ENCODE peak calls at places on chromosomes 2 and 18, in four cellular contexts. Q is A549, U is HepG2, F is K562. I is an unnamed sample.

GRCh38 chr2:62568074-62568473 is 62.1 kb upstream of the TMEM17 start:
- DNase-seq in U (no peak), F (no peak), Q (no peak), I (no peak)

GRCh38 chr2:28030600-28030999 is 140.1 kb downstream of the BABAM2 start:
- DNase-seq in U (no peak), F (no peak), Q (no peak), I (no peak)

GRCh38 chr2:223993634-223994232 is 36.5 kb downstream of the MRPL44 start:
- DNase-seq in U (peak; percentile 77), Q (peak; percentile 88), F (peak; percentile 46), I (peak; percentile 64)

GRCh38 chr2:109117780-109118179 is 11.2 kb upstream of the SH3RF3 start:
- DNase-seq in F (no peak), U (no peak), Q (no peak), I (no peak)

GRCh38 chr2:46170611-46171385 is 126.4 kb upstream of the EPAS1 start:
- DNase-seq in Q (no peak), F (no peak), U (no peak), I (no peak)

GRCh38 chr2:232869138-232870001 is 694 bp upstream of the SNORC start:
- DNase-seq in U (peak; percentile 60), F (no peak), Q (no peak), I (no peak)

GRCh38 chr18:62018034-62018760 is 125.4 kb upstream of the RNF152 start:
- DNase-seq in U (no peak), F (no peak), Q (no peak), I (no peak)

GRCh38 chr2:215401896-215402379 is 33.9 kb downstream of the FN1 start:
- DNase-seq in U (no peak), Q (no peak), F (no peak), I (no peak)

GRCh38 chr2:240569998-240570530 is 1.8 kb downstream of the RNPEPL1 start:
- DNase-seq in U (no peak), Q (no peak), F (peak; percentile 20), I (peak; percentile 3)

GRCh38 chr2:95314964-95315611 is 17.9 kb downstream of the KCNIP3 start:
- DNase-seq in U (peak; percentile 36), Q (peak; percentile 52), F (peak; percentile 48), I (peak; percentile 71)

GRCh38 chr18:21306368-21306767 is 64.3 kb downstream of the GREB1L start:
- DNase-seq in Q (no peak), F (no peak), U (no peak), I (no peak)

GRCh38 chr2:99425022-99425421 is 64.8 kb downstream of the REV1 start:
- DNase-seq in U (no peak), Q (no peak), F (no peak), I (no peak)

GRCh38 chr2:234981197-234982095 is 29.6 kb downstream of the SH3BP4 start:
- DNase-seq in U (peak; percentile 94), Q (peak; percentile 94), F (no peak), I (peak; percentile 40)

GRCh38 chr18:48868468-48869466 is 82.0 kb downstream of the SMAD7 start:
- DNase-seq in F (no peak), Q (peak; percentile 51), U (peak; percentile 69), I (no peak)

GRCh38 chr2:21748501-21748900 is 624.7 kb downstream of the TDRD15 start:
- DNase-seq in F (no peak), Q (no peak), U (no peak), I (no peak)

DNA sequence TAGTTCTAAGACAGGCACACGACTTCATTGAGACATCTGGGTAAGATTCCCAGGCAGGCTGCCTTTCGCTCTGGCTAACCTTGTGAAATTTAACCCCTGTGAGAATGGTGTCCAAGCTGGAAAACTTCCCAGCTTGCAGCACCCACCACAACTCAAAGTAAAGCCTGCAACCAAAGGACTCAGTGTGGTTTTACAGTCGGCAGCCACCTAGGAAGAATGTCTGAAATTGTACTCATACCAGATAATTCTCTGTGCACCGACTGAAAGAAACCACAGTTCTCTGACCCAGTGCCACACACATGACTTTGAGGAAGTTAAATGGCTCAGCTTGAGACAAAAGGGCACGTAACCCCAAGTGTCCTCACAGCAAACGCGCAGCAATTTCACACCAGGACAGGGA is 125.7 kb downstream of the RBMS1 start:
- DNase-seq in U (no peak), F (no peak), Q (peak; percentile 34), I (no peak)
- TF ChIP-seq NR3C1 in U (no peak), F (no peak), Q (no peak), I (no peak)

GRCh38 chr2:10162586-10163497 is 40.3 kb downstream of the RRM2 start:
- DNase-seq in F (peak; percentile 51), Q (peak; percentile 27), U (no peak), I (peak; percentile 56)

GRCh38 chr2:10160226-10160955 is 37.9 kb downstream of the RRM2 start:
- DNase-seq in Q (no peak), U (no peak), F (no peak), I (no peak)

GRCh38 chr2:10159486-10160160 is 37.1 kb downstream of the RRM2 start:
- DNase-seq in U (no peak), Q (no peak), F (no peak), I (no peak)

GRCh38 chr2:10161961-10162441 is 39.5 kb downstream of the RRM2 start:
- DNase-seq in F (no peak), U (no peak), Q (no peak), I (no peak)

GRCh38 chr2:10161206-10161931 is 38.8 kb downstream of the RRM2 start:
- DNase-seq in F (no peak), U (no peak), Q (peak; percentile 34), I (no peak)
- TF ChIP-seq NR3C1 in F (no peak), U (no peak), Q (no peak), I (no peak)

DNA sequence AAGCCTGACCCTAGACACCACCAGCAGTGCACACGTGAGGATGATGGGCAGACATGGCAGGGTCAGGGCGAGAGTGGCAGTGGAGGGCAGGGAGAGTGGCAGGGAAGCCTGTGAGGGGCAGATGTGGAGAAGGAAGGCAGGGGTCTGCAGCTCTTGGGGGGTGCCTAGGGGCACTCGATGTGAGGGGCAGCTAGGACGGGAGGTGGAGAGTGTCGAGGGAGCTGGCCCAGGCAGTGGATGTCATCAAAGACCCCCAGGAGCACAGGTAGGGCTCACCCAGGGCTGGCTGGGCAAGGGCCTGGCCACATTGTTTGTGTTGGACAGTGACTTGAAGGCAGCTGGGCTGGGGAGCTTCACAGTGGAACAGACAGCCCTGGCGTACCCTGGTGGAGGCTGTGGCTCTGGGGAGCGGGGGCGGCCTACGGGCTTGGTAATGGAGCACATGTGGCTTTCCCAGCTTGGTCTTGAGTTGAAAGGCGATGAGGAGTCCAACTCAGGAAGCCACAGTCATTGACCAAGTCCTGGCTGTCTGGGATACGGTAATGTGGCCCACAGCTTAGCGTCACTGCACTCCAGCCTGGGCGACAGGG is 87.1 kb downstream of the RTP5 start:
- DNase-seq in Q (no peak), U (no peak), F (no peak), I (no peak)
- TF ChIP-seq NR3C1 in Q (no peak), U (no peak), F (no peak), I (no peak)

GRCh38 chr2:158120102-158120501 is 18.4 kb downstream of the UPP2 start:
- DNase-seq in Q (peak; percentile 18), F (no peak), U (no peak), I (no peak)

GRCh38 chr2:158120664-158121063 is 19.0 kb downstream of the UPP2 start:
- DNase-seq in F (no peak), U (no peak), Q (no peak), I (no peak)

GRCh38 chr2:158124896-158125295 is 23.2 kb downstream of the UPP2 start:
- DNase-seq in F (no peak), Q (no peak), U (no peak), I (no peak)

GRCh38 chr2:158125756-158126498 is 24.3 kb downstream of the UPP2 start:
- DNase-seq in U (no peak), Q (no peak), F (no peak), I (no peak)

DNA sequence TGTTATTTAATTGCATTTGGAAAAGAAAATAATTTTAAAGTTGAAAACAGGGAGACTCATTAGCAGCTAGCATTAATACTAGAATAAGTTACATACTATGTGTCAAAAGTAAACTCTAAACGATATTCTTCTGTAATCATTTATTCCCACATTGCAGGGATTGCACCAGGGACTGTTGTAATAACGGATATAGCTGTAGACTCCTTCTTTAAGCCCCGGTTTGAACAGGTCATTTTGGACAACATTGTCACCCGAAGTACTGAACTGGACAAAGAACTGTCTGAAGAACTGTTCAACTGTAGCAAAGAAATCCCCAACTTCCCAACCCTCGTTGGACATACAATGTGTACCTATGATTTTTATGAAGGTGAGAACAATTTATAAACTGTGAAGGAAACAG is 19.6 kb downstream of the UPP2 start:
- DNase-seq in U (no peak), F (no peak), Q (no peak), I (no peak)
- TF ChIP-seq NR3C1 in U (no peak), F (no peak), Q (no peak), I (no peak)

GRCh38 chr2:236238756-236239155 is 25.4 kb downstream of the ASB18 start:
- DNase-seq in Q (no peak), F (no peak), U (no peak), I (no peak)
- TF ChIP-seq NR3C1 in Q (no peak), F (no peak), U (no peak), I (no peak)

DNA sequence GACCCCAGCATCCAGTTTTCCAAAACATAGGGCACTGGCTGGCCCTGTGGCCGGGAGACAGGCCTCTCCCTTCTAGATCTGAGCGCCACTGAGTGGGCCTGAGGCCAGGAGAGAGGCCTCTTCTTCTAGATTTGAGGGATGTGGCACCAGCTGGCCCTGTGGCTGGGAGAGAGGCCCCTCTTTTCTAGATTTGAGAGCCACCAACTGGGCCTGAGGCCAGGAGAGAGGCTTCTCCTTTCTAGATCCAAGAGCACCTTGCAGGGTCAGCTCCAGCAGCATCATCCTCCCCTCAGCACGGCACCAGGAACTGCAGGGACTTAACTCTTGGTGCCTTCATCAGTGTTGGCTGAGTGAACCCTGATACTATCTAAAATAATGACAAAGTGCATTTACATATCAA is 114.3 kb upstream of the ALKAL2 start:
- DNase-seq in Q (no peak), U (no peak), F (no peak), I (no peak)
- TF ChIP-seq NR3C1 in Q (no peak), U (no peak), F (no peak), I (no peak)

DNA sequence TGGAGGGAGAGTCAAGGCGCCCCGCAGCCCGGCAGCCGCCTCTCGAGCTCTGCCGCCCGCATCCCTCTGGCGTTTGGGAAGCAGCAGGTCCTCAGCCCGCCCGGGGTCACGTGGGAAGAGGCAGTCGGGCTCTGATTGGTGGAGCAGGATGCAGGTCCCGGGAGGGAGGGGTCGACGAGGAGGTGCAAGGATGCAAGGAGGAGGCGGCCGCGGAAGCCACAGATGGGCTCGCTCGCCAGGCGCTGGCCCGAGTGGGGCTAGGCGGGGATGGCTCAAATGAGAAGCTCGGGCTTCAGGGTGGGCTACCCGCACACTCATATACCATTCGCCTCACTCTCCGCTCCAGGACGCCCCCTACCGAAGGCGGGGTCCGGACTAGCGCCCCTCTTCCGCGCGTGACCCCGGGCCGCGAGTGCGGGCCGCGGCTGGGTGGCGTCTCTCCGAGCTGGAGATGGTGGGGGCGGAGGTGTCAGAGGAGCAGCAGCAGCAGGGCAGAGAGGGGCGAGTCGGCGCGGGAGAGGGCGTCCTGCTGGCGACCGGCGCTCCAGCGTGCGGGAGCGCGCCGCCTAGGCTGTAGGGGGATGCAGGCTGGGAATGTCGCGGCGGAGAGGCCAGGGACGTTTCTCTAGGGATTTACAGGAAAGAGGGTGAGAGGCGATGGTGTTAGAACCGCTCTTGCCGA is at the start of gene TMEFF2:
- DNase-seq in F (peak; percentile 55), Q (peak; percentile 81), U (peak; percentile 10), I (peak; percentile 92)
- TF ChIP-seq NR3C1 in F (no peak), Q (no peak), U (no peak), I (no peak)

I was measured in WTC11.